ENCODE peak calls at places on chromosomes 1 and 21, in six cellular contexts. One of them, this sample, is unnamed.

GRCh38 chr1:25487628-25488027 is 55.8 kb upstream of the LDLRAP1 start:
- DNase-seq in CD4-positive, alpha-beta T cell: peak
- DNase-seq in AG04450: no peak
- DNase-seq in Caco-2: no peak
- DNase-seq in stimulated activated CD4-positive, alpha-beta T cell treated with anti-CD3 and anti-CD28 coated beads, Interleukin-1b, Interleukin-23, amount 100 ng/mL, for 24 hours: no peak
- DNase-seq in MM.1S: no peak
- DNase-seq in this sample: no peak

GRCh38 chr1:65148548-65149390 is 766 bp downstream of the AK4 start:
- DNase-seq in CD4-positive, alpha-beta T cell: no peak
- DNase-seq in AG04450: no peak
- DNase-seq in Caco-2: peak
- DNase-seq in stimulated activated CD4-positive, alpha-beta T cell treated with anti-CD3 and anti-CD28 coated beads, Interleukin-1b, Interleukin-23, amount 100 ng/mL, for 24 hours: peak
- DNase-seq in MM.1S: peak
- DNase-seq in this sample: no peak

GRCh38 chr1:198201956-198202784 is 45.4 kb downstream of the NEK7 start:
- DNase-seq in CD4-positive, alpha-beta T cell: no peak
- DNase-seq in AG04450: no peak
- DNase-seq in Caco-2: no peak
- DNase-seq in stimulated activated CD4-positive, alpha-beta T cell treated with anti-CD3 and anti-CD28 coated beads, Interleukin-1b, Interleukin-23, amount 100 ng/mL, for 24 hours: peak
- DNase-seq in MM.1S: peak
- DNase-seq in this sample: no peak

GRCh38 chr1:57195436-57195941 is 228.4 kb downstream of the DAB1 start:
- DNase-seq in CD4-positive, alpha-beta T cell: no peak
- DNase-seq in AG04450: no peak
- DNase-seq in Caco-2: no peak
- DNase-seq in stimulated activated CD4-positive, alpha-beta T cell treated with anti-CD3 and anti-CD28 coated beads, Interleukin-1b, Interleukin-23, amount 100 ng/mL, for 24 hours: no peak
- DNase-seq in MM.1S: no peak
- DNase-seq in this sample: no peak

GRCh38 chr1:35935989-35936388 is 5.1 kb downstream of the AGO3 start:
- DNase-seq in CD4-positive, alpha-beta T cell: no peak
- DNase-seq in AG04450: no peak
- DNase-seq in Caco-2: no peak
- DNase-seq in stimulated activated CD4-positive, alpha-beta T cell treated with anti-CD3 and anti-CD28 coated beads, Interleukin-1b, Interleukin-23, amount 100 ng/mL, for 24 hours: no peak
- DNase-seq in MM.1S: peak
- DNase-seq in this sample: no peak

GRCh38 chr1:159444507-159444906 is 5.0 kb downstream of the OR10J1 start:
- DNase-seq in CD4-positive, alpha-beta T cell: no peak
- DNase-seq in AG04450: no peak
- DNase-seq in Caco-2: no peak
- DNase-seq in stimulated activated CD4-positive, alpha-beta T cell treated with anti-CD3 and anti-CD28 coated beads, Interleukin-1b, Interleukin-23, amount 100 ng/mL, for 24 hours: no peak
- DNase-seq in MM.1S: no peak
- DNase-seq in this sample: peak

GRCh38 chr1:94746635-94747525 is 73.3 kb upstream of the SLC44A3 start:
- DNase-seq in CD4-positive, alpha-beta T cell: no peak
- DNase-seq in AG04450: no peak
- DNase-seq in Caco-2: peak
- DNase-seq in stimulated activated CD4-positive, alpha-beta T cell treated with anti-CD3 and anti-CD28 coated beads, Interleukin-1b, Interleukin-23, amount 100 ng/mL, for 24 hours: no peak
- DNase-seq in MM.1S: no peak
- DNase-seq in this sample: no peak

GRCh38 chr1:1001057-1001630 is 1.2 kb upstream of the HES4 start:
- DNase-seq in CD4-positive, alpha-beta T cell: no peak
- DNase-seq in AG04450: no peak
- DNase-seq in Caco-2: no peak
- DNase-seq in stimulated activated CD4-positive, alpha-beta T cell treated with anti-CD3 and anti-CD28 coated beads, Interleukin-1b, Interleukin-23, amount 100 ng/mL, for 24 hours: no peak
- DNase-seq in MM.1S: no peak
- DNase-seq in this sample: no peak

GRCh38 chr1:211493865-211494653 is 2.1 kb upstream of the RD3 start:
- DNase-seq in CD4-positive, alpha-beta T cell: no peak
- DNase-seq in AG04450: no peak
- DNase-seq in Caco-2: no peak
- DNase-seq in stimulated activated CD4-positive, alpha-beta T cell treated with anti-CD3 and anti-CD28 coated beads, Interleukin-1b, Interleukin-23, amount 100 ng/mL, for 24 hours: no peak
- DNase-seq in MM.1S: no peak
- DNase-seq in this sample: no peak

GRCh38 chr1:165898837-165899236 is 71.4 kb downstream of the UCK2 start:
- DNase-seq in CD4-positive, alpha-beta T cell: no peak
- DNase-seq in AG04450: peak
- DNase-seq in Caco-2: no peak
- DNase-seq in stimulated activated CD4-positive, alpha-beta T cell treated with anti-CD3 and anti-CD28 coated beads, Interleukin-1b, Interleukin-23, amount 100 ng/mL, for 24 hours: no peak
- DNase-seq in MM.1S: no peak
- DNase-seq in this sample: peak

GRCh38 chr1:151908228-151908691 is 1.1 kb downstream of the THEM4 start:
- DNase-seq in CD4-positive, alpha-beta T cell: no peak
- DNase-seq in AG04450: no peak
- DNase-seq in Caco-2: no peak
- DNase-seq in stimulated activated CD4-positive, alpha-beta T cell treated with anti-CD3 and anti-CD28 coated beads, Interleukin-1b, Interleukin-23, amount 100 ng/mL, for 24 hours: no peak
- DNase-seq in MM.1S: peak
- DNase-seq in this sample: no peak

GRCh38 chr1:11579506-11579905 is 74.7 kb downstream of the FBXO2 start:
- DNase-seq in CD4-positive, alpha-beta T cell: no peak
- DNase-seq in AG04450: no peak
- DNase-seq in Caco-2: no peak
- DNase-seq in stimulated activated CD4-positive, alpha-beta T cell treated with anti-CD3 and anti-CD28 coated beads, Interleukin-1b, Interleukin-23, amount 100 ng/mL, for 24 hours: no peak
- DNase-seq in MM.1S: no peak
- DNase-seq in this sample: no peak

GRCh38 chr1:164914208-164914607 is 355.2 kb downstream of the PBX1 start:
- DNase-seq in CD4-positive, alpha-beta T cell: no peak
- DNase-seq in AG04450: peak
- DNase-seq in Caco-2: no peak
- DNase-seq in stimulated activated CD4-positive, alpha-beta T cell treated with anti-CD3 and anti-CD28 coated beads, Interleukin-1b, Interleukin-23, amount 100 ng/mL, for 24 hours: no peak
- DNase-seq in MM.1S: no peak
- DNase-seq in this sample: no peak

GRCh38 chr1:151828931-151829330 is 2.7 kb downstream of the RORC start:
- DNase-seq in CD4-positive, alpha-beta T cell: no peak
- DNase-seq in AG04450: no peak
- DNase-seq in Caco-2: no peak
- DNase-seq in stimulated activated CD4-positive, alpha-beta T cell treated with anti-CD3 and anti-CD28 coated beads, Interleukin-1b, Interleukin-23, amount 100 ng/mL, for 24 hours: no peak
- DNase-seq in MM.1S: no peak
- DNase-seq in this sample: no peak

GRCh38 chr1:237705462-237705861 is 185.3 kb downstream of the ZP4 start:
- DNase-seq in CD4-positive, alpha-beta T cell: no peak
- DNase-seq in AG04450: no peak
- DNase-seq in Caco-2: no peak
- DNase-seq in stimulated activated CD4-positive, alpha-beta T cell treated with anti-CD3 and anti-CD28 coated beads, Interleukin-1b, Interleukin-23, amount 100 ng/mL, for 24 hours: no peak
- DNase-seq in MM.1S: no peak
- DNase-seq in this sample: no peak

GRCh38 chr1:107244734-107245495 is 104.1 kb downstream of the NTNG1 start:
- DNase-seq in CD4-positive, alpha-beta T cell: no peak
- DNase-seq in AG04450: no peak
- DNase-seq in Caco-2: no peak
- DNase-seq in stimulated activated CD4-positive, alpha-beta T cell treated with anti-CD3 and anti-CD28 coated beads, Interleukin-1b, Interleukin-23, amount 100 ng/mL, for 24 hours: no peak
- DNase-seq in MM.1S: no peak
- DNase-seq in this sample: no peak

GRCh38 chr21:33441489-33442477 is 38.0 kb downstream of the TMEM50B start:
- DNase-seq in CD4-positive, alpha-beta T cell: no peak
- DNase-seq in AG04450: peak
- DNase-seq in Caco-2: no peak
- DNase-seq in stimulated activated CD4-positive, alpha-beta T cell treated with anti-CD3 and anti-CD28 coated beads, Interleukin-1b, Interleukin-23, amount 100 ng/mL, for 24 hours: no peak
- DNase-seq in MM.1S: no peak
- DNase-seq in this sample: peak

GRCh38 chr1:233090706-233091494 is 140.5 kb downstream of the NTPCR start:
- DNase-seq in CD4-positive, alpha-beta T cell: no peak
- DNase-seq in AG04450: no peak
- DNase-seq in Caco-2: no peak
- DNase-seq in stimulated activated CD4-positive, alpha-beta T cell treated with anti-CD3 and anti-CD28 coated beads, Interleukin-1b, Interleukin-23, amount 100 ng/mL, for 24 hours: no peak
- DNase-seq in MM.1S: no peak
- DNase-seq in this sample: no peak

GRCh38 chr1:70997793-70998192 is 49.8 kb downstream of the PTGER3 start:
- DNase-seq in CD4-positive, alpha-beta T cell: no peak
- DNase-seq in AG04450: no peak
- DNase-seq in Caco-2: no peak
- DNase-seq in stimulated activated CD4-positive, alpha-beta T cell treated with anti-CD3 and anti-CD28 coated beads, Interleukin-1b, Interleukin-23, amount 100 ng/mL, for 24 hours: no peak
- DNase-seq in MM.1S: no peak
- DNase-seq in this sample: no peak

GRCh38 chr1:7932524-7933149 is 8.0 kb downstream of the TNFRSF9 start:
- DNase-seq in CD4-positive, alpha-beta T cell: no peak
- DNase-seq in AG04450: no peak
- DNase-seq in Caco-2: no peak
- DNase-seq in stimulated activated CD4-positive, alpha-beta T cell treated with anti-CD3 and anti-CD28 coated beads, Interleukin-1b, Interleukin-23, amount 100 ng/mL, for 24 hours: no peak
- DNase-seq in MM.1S: no peak
- DNase-seq in this sample: no peak

GRCh38 chr1:11198851-11199628 is 9.9 kb downstream of the ANGPTL7 start:
- DNase-seq in CD4-positive, alpha-beta T cell: no peak
- DNase-seq in AG04450: no peak
- DNase-seq in Caco-2: no peak
- DNase-seq in stimulated activated CD4-positive, alpha-beta T cell treated with anti-CD3 and anti-CD28 coated beads, Interleukin-1b, Interleukin-23, amount 100 ng/mL, for 24 hours: no peak
- DNase-seq in MM.1S: no peak
- DNase-seq in this sample: no peak

GRCh38 chr21:43820466-43820865 is 31.1 kb downstream of the RRP1 start:
- DNase-seq in CD4-positive, alpha-beta T cell: no peak
- DNase-seq in AG04450: no peak
- DNase-seq in Caco-2: no peak
- DNase-seq in stimulated activated CD4-positive, alpha-beta T cell treated with anti-CD3 and anti-CD28 coated beads, Interleukin-1b, Interleukin-23, amount 100 ng/mL, for 24 hours: no peak
- DNase-seq in MM.1S: no peak
- DNase-seq in this sample: no peak

GRCh38 chr1:183609313-183609712 is 19.1 kb upstream of the NCF2 start:
- DNase-seq in CD4-positive, alpha-beta T cell: no peak
- DNase-seq in AG04450: no peak
- DNase-seq in Caco-2: peak
- DNase-seq in stimulated activated CD4-positive, alpha-beta T cell treated with anti-CD3 and anti-CD28 coated beads, Interleukin-1b, Interleukin-23, amount 100 ng/mL, for 24 hours: no peak
- DNase-seq in MM.1S: no peak
- DNase-seq in this sample: no peak

GRCh38 chr1:39398278-39399010 is 93.0 kb upstream of the BMP8A start:
- DNase-seq in CD4-positive, alpha-beta T cell: no peak
- DNase-seq in AG04450: peak
- DNase-seq in Caco-2: peak
- DNase-seq in stimulated activated CD4-positive, alpha-beta T cell treated with anti-CD3 and anti-CD28 coated beads, Interleukin-1b, Interleukin-23, amount 100 ng/mL, for 24 hours: peak
- DNase-seq in MM.1S: peak
- DNase-seq in this sample: peak

GRCh38 chr1:63524166-63524565 is 841 bp downstream of the EFCAB7 start:
- DNase-seq in CD4-positive, alpha-beta T cell: no peak
- DNase-seq in AG04450: no peak
- DNase-seq in Caco-2: no peak
- DNase-seq in stimulated activated CD4-positive, alpha-beta T cell treated with anti-CD3 and anti-CD28 coated beads, Interleukin-1b, Interleukin-23, amount 100 ng/mL, for 24 hours: no peak
- DNase-seq in MM.1S: peak
- DNase-seq in this sample: no peak

GRCh38 chr1:222794656-222795474 is 20.0 kb upstream of the DISP1 start:
- DNase-seq in CD4-positive, alpha-beta T cell: no peak
- DNase-seq in AG04450: no peak
- DNase-seq in Caco-2: no peak
- DNase-seq in stimulated activated CD4-positive, alpha-beta T cell treated with anti-CD3 and anti-CD28 coated beads, Interleukin-1b, Interleukin-23, amount 100 ng/mL, for 24 hours: no peak
- DNase-seq in MM.1S: no peak
- DNase-seq in this sample: no peak

GRCh38 chr1:26695417-26696190 is at the start of gene ARID1A:
- DNase-seq in CD4-positive, alpha-beta T cell: peak
- DNase-seq in AG04450: peak
- DNase-seq in Caco-2: peak
- DNase-seq in stimulated activated CD4-positive, alpha-beta T cell treated with anti-CD3 and anti-CD28 coated beads, Interleukin-1b, Interleukin-23, amount 100 ng/mL, for 24 hours: peak
- DNase-seq in MM.1S: peak
- DNase-seq in this sample: peak

GRCh38 chr1:97308131-97308530 is 586.5 kb downstream of the PTBP2 start:
- DNase-seq in CD4-positive, alpha-beta T cell: no peak
- DNase-seq in AG04450: peak
- DNase-seq in Caco-2: no peak
- DNase-seq in stimulated activated CD4-positive, alpha-beta T cell treated with anti-CD3 and anti-CD28 coated beads, Interleukin-1b, Interleukin-23, amount 100 ng/mL, for 24 hours: no peak
- DNase-seq in MM.1S: no peak
- DNase-seq in this sample: no peak

GRCh38 chr1:109528296-109528695 is 11.4 kb upstream of the GPR61 start:
- DNase-seq in CD4-positive, alpha-beta T cell: no peak
- DNase-seq in AG04450: no peak
- DNase-seq in Caco-2: no peak
- DNase-seq in stimulated activated CD4-positive, alpha-beta T cell treated with anti-CD3 and anti-CD28 coated beads, Interleukin-1b, Interleukin-23, amount 100 ng/mL, for 24 hours: no peak
- DNase-seq in MM.1S: no peak
- DNase-seq in this sample: no peak

GRCh38 chr1:21325731-21326387 is 35.6 kb upstream of the ECE1 start:
- DNase-seq in CD4-positive, alpha-beta T cell: no peak
- DNase-seq in AG04450: no peak
- DNase-seq in Caco-2: no peak
- DNase-seq in stimulated activated CD4-positive, alpha-beta T cell treated with anti-CD3 and anti-CD28 coated beads, Interleukin-1b, Interleukin-23, amount 100 ng/mL, for 24 hours: no peak
- DNase-seq in MM.1S: no peak
- DNase-seq in this sample: no peak

GRCh38 chr1:45348020-45348419 is 7.8 kb upstream of the MUTYH start:
- DNase-seq in CD4-positive, alpha-beta T cell: no peak
- DNase-seq in AG04450: no peak
- DNase-seq in Caco-2: no peak
- DNase-seq in stimulated activated CD4-positive, alpha-beta T cell treated with anti-CD3 and anti-CD28 coated beads, Interleukin-1b, Interleukin-23, amount 100 ng/mL, for 24 hours: no peak
- DNase-seq in MM.1S: no peak
- DNase-seq in this sample: peak

GRCh38 chr21:25501996-25502665 is 105.2 kb downstream of the MRPL39 start:
- DNase-seq in CD4-positive, alpha-beta T cell: no peak
- DNase-seq in AG04450: no peak
- DNase-seq in Caco-2: no peak
- DNase-seq in stimulated activated CD4-positive, alpha-beta T cell treated with anti-CD3 and anti-CD28 coated beads, Interleukin-1b, Interleukin-23, amount 100 ng/mL, for 24 hours: peak
- DNase-seq in MM.1S: no peak
- DNase-seq in this sample: peak

GRCh38 chr1:244962140-244962539 is 97.8 kb upstream of the HNRNPU start:
- DNase-seq in CD4-positive, alpha-beta T cell: no peak
- DNase-seq in AG04450: no peak
- DNase-seq in Caco-2: no peak
- DNase-seq in stimulated activated CD4-positive, alpha-beta T cell treated with anti-CD3 and anti-CD28 coated beads, Interleukin-1b, Interleukin-23, amount 100 ng/mL, for 24 hours: no peak
- DNase-seq in MM.1S: no peak
- DNase-seq in this sample: no peak

GRCh38 chr1:47797555-47797954 is 199.6 kb downstream of the TRABD2B start:
- DNase-seq in CD4-positive, alpha-beta T cell: no peak
- DNase-seq in AG04450: no peak
- DNase-seq in Caco-2: no peak
- DNase-seq in stimulated activated CD4-positive, alpha-beta T cell treated with anti-CD3 and anti-CD28 coated beads, Interleukin-1b, Interleukin-23, amount 100 ng/mL, for 24 hours: no peak
- DNase-seq in MM.1S: no peak
- DNase-seq in this sample: no peak